ENCODE peak calls at places on chromosomes 6 and 20, in four cellular contexts. J, X, E and Z are unnamed samples.

GRCh38 chr20:61644387-61645076 is 392.5 kb downstream of the CDH4 start:
- DNase-seq in J (no peak), X (no peak), E (no peak), Z (no peak)

GRCh38 chr6:18883268-18883667 is 496.1 kb downstream of the RNF144B start:
- DNase-seq in J (no peak), X (no peak), E (no peak), Z (no peak)

GRCh38 chr6:41502607-41503434 is 43.4 kb upstream of the FOXP4 start:
- DNase-seq in J (no peak), X (peak), E (no peak), Z (no peak)

GRCh38 chr6:158570681-158570962 is 10.7 kb downstream of the TMEM181 start:
- DNase-seq in J (no peak), X (no peak), E (no peak), Z (peak)

GRCh38 chr6:25601797-25602679 is 50.0 kb upstream of the SCGN start:
- DNase-seq in J (no peak), X (no peak), E (no peak), Z (no peak)

GRCh38 chr20:32672982-32673727 is 586 bp downstream of the C20orf203 start:
- DNase-seq in J (no peak), X (no peak), E (peak), Z (no peak)

GRCh38 chr6:158006331-158006730 is 24.7 kb downstream of the SYNJ2 start:
- DNase-seq in J (no peak), X (no peak), E (no peak), Z (no peak)

GRCh38 chr6:43088654-43089056 is 12.5 kb downstream of the PTK7 start:
- DNase-seq in J (no peak), X (no peak), E (no peak), Z (no peak)

GRCh38 chr6:144768676-144769599 is 483.8 kb downstream of the UTRN start:
- DNase-seq in J (no peak), X (no peak), E (no peak), Z (no peak)

GRCh38 chr20:49983848-49984408 is 1.1 kb downstream of the SNAI1 start:
- DNase-seq in J (no peak), X (no peak), E (no peak), Z (no peak)

GRCh38 chr6:146269482-146269881 is 240.6 kb downstream of the GRM1 start:
- DNase-seq in J (no peak), X (no peak), E (no peak), Z (no peak)

GRCh38 chr6:143015300-143015706 is 45.4 kb upstream of the AIG1 start:
- DNase-seq in J (no peak), X (no peak), E (no peak), Z (no peak)

GRCh38 chr20:59514554-59514953 is 89.8 kb upstream of the PHACTR3 start:
- DNase-seq in J (no peak), X (no peak), E (no peak), Z (no peak)

GRCh38 chr6:136326038-136326561 is 36.5 kb upstream of the BCLAF1 start:
- DNase-seq in J (no peak), X (no peak), E (no peak), Z (no peak)

GRCh38 chr6:7124631-7125030 is 16.9 kb downstream of the RREB1 start:
- DNase-seq in J (no peak), X (no peak), E (no peak), Z (no peak)

GRCh38 chr6:157520986-157521664 is 140.1 kb downstream of the ZDHHC14 start:
- DNase-seq in J (no peak), X (no peak), E (no peak), Z (no peak)

GRCh38 chr20:6501061-6501460 is 266.4 kb upstream of the BMP2 start:
- DNase-seq in J (no peak), X (no peak), E (no peak), Z (no peak)

GRCh38 chr6:170451762-170452651 is 101.1 kb downstream of the PSMB1 start:
- DNase-seq in J (no peak), X (no peak), E (no peak), Z (peak)

GRCh38 chr20:32742322-32743236 is 688 bp downstream of the COMMD7 start:
- DNase-seq in J (peak), X (no peak), E (no peak), Z (no peak)

GRCh38 chr6:133764011-133764812 is 124.7 kb upstream of the TCF21 start:
- DNase-seq in J (no peak), X (peak), E (no peak), Z (no peak)

GRCh38 chr20:64077094-64077493 is 2.2 kb downstream of the RGS19 start:
- DNase-seq in J (no peak), X (no peak), E (no peak), Z (no peak)

GRCh38 chr20:1669304-1669703 is 11.7 kb upstream of the SIRPG start:
- DNase-seq in J (no peak), X (no peak), E (no peak), Z (no peak)

GRCh38 chr20:49811825-49812462 is 684 bp upstream of the SLC9A8 start:
- DNase-seq in J (no peak), X (no peak), E (no peak), Z (no peak)

GRCh38 chr20:51495921-51496545 is 46.5 kb downstream of the NFATC2 start:
- DNase-seq in J (no peak), X (no peak), E (no peak), Z (peak)

GRCh38 chr6:169775321-169775720 is 23.9 kb downstream of the ERMARD start:
- DNase-seq in J (no peak), X (no peak), E (no peak), Z (no peak)

GRCh38 chr20:5864873-5865582 is 85.3 kb downstream of the TRMT6 start:
- DNase-seq in J (no peak), X (no peak), E (no peak), Z (no peak)